ENCODE peak calls at places on chromosome 12, in six cellular contexts. One of them, this sample, is unnamed.

GRCh38 chr12:89949457-89950195 is 241.0 kb upstream of the ATP2B1 start:
- DNase-seq in GM13976: peak; percentile 59
- DNase-seq in stimulated activated CD4-positive, alpha-beta T cell treated with anti-CD3 and anti-CD28 coated beads, Interleukin-15, amount 100 ng/mL, for 1 hour: no peak
- DNase-seq in activated naive CD8-positive, alpha-beta T cell treated with anti-CD3 and anti-CD28 coated beads, Interleukin-2, amount 10 ng/mL, durations not matched to agents 7 days and 5 days: no peak
- DNase-seq in left cardiac atrium: peak; percentile 22
- DNase-seq in NCI-H2107: no peak
- DNase-seq in this sample: no peak

GRCh38 chr12:3869860-3870259 is 3.3 kb downstream of the PARP11 start:
- DNase-seq in GM13976: no peak
- DNase-seq in stimulated activated CD4-positive, alpha-beta T cell treated with anti-CD3 and anti-CD28 coated beads, Interleukin-15, amount 100 ng/mL, for 1 hour: no peak
- DNase-seq in activated naive CD8-positive, alpha-beta T cell treated with anti-CD3 and anti-CD28 coated beads, Interleukin-2, amount 10 ng/mL, durations not matched to agents 7 days and 5 days: peak; percentile 48
- DNase-seq in left cardiac atrium: no peak
- DNase-seq in NCI-H2107: no peak
- DNase-seq in this sample: no peak

GRCh38 chr12:31119531-31120211 is 46.0 kb downstream of the DDX11 start:
- DNase-seq in GM13976: no peak
- DNase-seq in stimulated activated CD4-positive, alpha-beta T cell treated with anti-CD3 and anti-CD28 coated beads, Interleukin-15, amount 100 ng/mL, for 1 hour: no peak
- DNase-seq in activated naive CD8-positive, alpha-beta T cell treated with anti-CD3 and anti-CD28 coated beads, Interleukin-2, amount 10 ng/mL, durations not matched to agents 7 days and 5 days: no peak
- DNase-seq in left cardiac atrium: no peak
- DNase-seq in NCI-H2107: no peak
- DNase-seq in this sample: no peak

GRCh38 chr12:20740972-20741371 is 45.8 kb downstream of the SLCO1C1 start:
- DNase-seq in GM13976: no peak
- DNase-seq in stimulated activated CD4-positive, alpha-beta T cell treated with anti-CD3 and anti-CD28 coated beads, Interleukin-15, amount 100 ng/mL, for 1 hour: no peak
- DNase-seq in activated naive CD8-positive, alpha-beta T cell treated with anti-CD3 and anti-CD28 coated beads, Interleukin-2, amount 10 ng/mL, durations not matched to agents 7 days and 5 days: no peak
- DNase-seq in left cardiac atrium: no peak
- DNase-seq in NCI-H2107: no peak
- DNase-seq in this sample: no peak

GRCh38 chr12:96136129-96136528 is 58.0 kb upstream of the ELK3 start:
- DNase-seq in GM13976: no peak
- DNase-seq in stimulated activated CD4-positive, alpha-beta T cell treated with anti-CD3 and anti-CD28 coated beads, Interleukin-15, amount 100 ng/mL, for 1 hour: no peak
- DNase-seq in activated naive CD8-positive, alpha-beta T cell treated with anti-CD3 and anti-CD28 coated beads, Interleukin-2, amount 10 ng/mL, durations not matched to agents 7 days and 5 days: no peak
- DNase-seq in left cardiac atrium: peak; percentile 53
- DNase-seq in NCI-H2107: no peak
- DNase-seq in this sample: no peak

GRCh38 chr12:71782007-71782406 is 27.3 kb downstream of the RAB21 start:
- DNase-seq in GM13976: peak; percentile 37
- DNase-seq in stimulated activated CD4-positive, alpha-beta T cell treated with anti-CD3 and anti-CD28 coated beads, Interleukin-15, amount 100 ng/mL, for 1 hour: no peak
- DNase-seq in activated naive CD8-positive, alpha-beta T cell treated with anti-CD3 and anti-CD28 coated beads, Interleukin-2, amount 10 ng/mL, durations not matched to agents 7 days and 5 days: no peak
- DNase-seq in left cardiac atrium: no peak
- DNase-seq in NCI-H2107: no peak
- DNase-seq in this sample: no peak

GRCh38 chr12:6250343-6250742 is 50.1 kb downstream of the CD9 start:
- DNase-seq in GM13976: no peak
- DNase-seq in stimulated activated CD4-positive, alpha-beta T cell treated with anti-CD3 and anti-CD28 coated beads, Interleukin-15, amount 100 ng/mL, for 1 hour: no peak
- DNase-seq in activated naive CD8-positive, alpha-beta T cell treated with anti-CD3 and anti-CD28 coated beads, Interleukin-2, amount 10 ng/mL, durations not matched to agents 7 days and 5 days: no peak
- DNase-seq in left cardiac atrium: no peak
- DNase-seq in NCI-H2107: no peak
- DNase-seq in this sample: no peak

GRCh38 chr12:65818454-65819382 is 5.6 kb upstream of the HMGA2 start:
- DNase-seq in GM13976: no peak
- DNase-seq in stimulated activated CD4-positive, alpha-beta T cell treated with anti-CD3 and anti-CD28 coated beads, Interleukin-15, amount 100 ng/mL, for 1 hour: no peak
- DNase-seq in activated naive CD8-positive, alpha-beta T cell treated with anti-CD3 and anti-CD28 coated beads, Interleukin-2, amount 10 ng/mL, durations not matched to agents 7 days and 5 days: no peak
- DNase-seq in left cardiac atrium: no peak
- DNase-seq in NCI-H2107: no peak
- DNase-seq in this sample: no peak

GRCh38 chr12:59980491-59980890 is 384.7 kb downstream of the SLC16A7 start:
- DNase-seq in GM13976: no peak
- DNase-seq in stimulated activated CD4-positive, alpha-beta T cell treated with anti-CD3 and anti-CD28 coated beads, Interleukin-15, amount 100 ng/mL, for 1 hour: no peak
- DNase-seq in activated naive CD8-positive, alpha-beta T cell treated with anti-CD3 and anti-CD28 coated beads, Interleukin-2, amount 10 ng/mL, durations not matched to agents 7 days and 5 days: no peak
- DNase-seq in left cardiac atrium: no peak
- DNase-seq in NCI-H2107: no peak
- DNase-seq in this sample: no peak

GRCh38 chr12:52155048-52155868 is 36.6 kb downstream of the KRT80 start:
- DNase-seq in GM13976: no peak
- DNase-seq in stimulated activated CD4-positive, alpha-beta T cell treated with anti-CD3 and anti-CD28 coated beads, Interleukin-15, amount 100 ng/mL, for 1 hour: no peak
- DNase-seq in activated naive CD8-positive, alpha-beta T cell treated with anti-CD3 and anti-CD28 coated beads, Interleukin-2, amount 10 ng/mL, durations not matched to agents 7 days and 5 days: no peak
- DNase-seq in left cardiac atrium: no peak
- DNase-seq in NCI-H2107: no peak
- DNase-seq in this sample: no peak

GRCh38 chr12:75549989-75550388 is 38.6 kb upstream of the KRR1 start:
- DNase-seq in GM13976: no peak
- DNase-seq in stimulated activated CD4-positive, alpha-beta T cell treated with anti-CD3 and anti-CD28 coated beads, Interleukin-15, amount 100 ng/mL, for 1 hour: no peak
- DNase-seq in activated naive CD8-positive, alpha-beta T cell treated with anti-CD3 and anti-CD28 coated beads, Interleukin-2, amount 10 ng/mL, durations not matched to agents 7 days and 5 days: no peak
- DNase-seq in left cardiac atrium: no peak
- DNase-seq in NCI-H2107: no peak
- DNase-seq in this sample: no peak

GRCh38 chr12:1629338-1630080 is 478 bp downstream of the WNT5B start:
- DNase-seq in GM13976: peak; percentile 64
- DNase-seq in stimulated activated CD4-positive, alpha-beta T cell treated with anti-CD3 and anti-CD28 coated beads, Interleukin-15, amount 100 ng/mL, for 1 hour: no peak
- DNase-seq in activated naive CD8-positive, alpha-beta T cell treated with anti-CD3 and anti-CD28 coated beads, Interleukin-2, amount 10 ng/mL, durations not matched to agents 7 days and 5 days: no peak
- DNase-seq in left cardiac atrium: peak; percentile 33
- DNase-seq in NCI-H2107: no peak
- DNase-seq in this sample: no peak

GRCh38 chr12:47744005-47744651 is 14.6 kb downstream of the RAPGEF3 start:
- DNase-seq in GM13976: peak; percentile 66
- DNase-seq in stimulated activated CD4-positive, alpha-beta T cell treated with anti-CD3 and anti-CD28 coated beads, Interleukin-15, amount 100 ng/mL, for 1 hour: peak; percentile 39
- DNase-seq in activated naive CD8-positive, alpha-beta T cell treated with anti-CD3 and anti-CD28 coated beads, Interleukin-2, amount 10 ng/mL, durations not matched to agents 7 days and 5 days: peak; percentile 67
- DNase-seq in left cardiac atrium: no peak
- DNase-seq in NCI-H2107: peak; percentile 11
- DNase-seq in this sample: no peak

GRCh38 chr12:92297932-92298681 is 152.5 kb upstream of the BTG1 start:
- DNase-seq in GM13976: peak; percentile 31
- DNase-seq in stimulated activated CD4-positive, alpha-beta T cell treated with anti-CD3 and anti-CD28 coated beads, Interleukin-15, amount 100 ng/mL, for 1 hour: no peak
- DNase-seq in activated naive CD8-positive, alpha-beta T cell treated with anti-CD3 and anti-CD28 coated beads, Interleukin-2, amount 10 ng/mL, durations not matched to agents 7 days and 5 days: no peak
- DNase-seq in left cardiac atrium: peak; percentile 21
- DNase-seq in NCI-H2107: no peak
- DNase-seq in this sample: no peak

This sample was measured in ascending aorta.